ENCODE peak calls at places on chromosome 12, in four cellular contexts. One of them, this sample, is unnamed.

GRCh38 chr12:87812711-87813110 is 216.5 kb downstream of the C12orf50 start:
- DNase-seq in IMR-90: no peak
- DNase-seq in mesenchymal stem cell: no peak
- DNase-seq in H9: no peak
- DNase-seq in this sample: no peak

GRCh38 chr12:110431957-110432587 is 18.1 kb downstream of the ARPC3 start:
- DNase-seq in H9: no peak
- DNase-seq in mesenchymal stem cell: no peak
- DNase-seq in IMR-90: no peak
- DNase-seq in this sample: no peak

GRCh38 chr12:53532026-53532425 is 24.7 kb upstream of the NPFF start:
- DNase-seq in IMR-90: no peak
- DNase-seq in mesenchymal stem cell: no peak
- DNase-seq in H9: no peak
- DNase-seq in this sample: no peak

GRCh38 chr12:66107451-66107915 is 23.1 kb downstream of the LLPH start:
- DNase-seq in IMR-90: peak; percentile 94
- DNase-seq in H9: peak; percentile 74
- DNase-seq in mesenchymal stem cell: peak; percentile 92
- DNase-seq in this sample: peak; percentile 92

GRCh38 chr12:114405449-114406271 is at the start of gene TBX5:
- DNase-seq in H9: peak; percentile 67
- DNase-seq in mesenchymal stem cell: no peak
- DNase-seq in IMR-90: peak; percentile 93
- DNase-seq in this sample: peak; percentile 42

GRCh38 chr12:31226639-31227038 is 99.3 kb downstream of the SINHCAF start:
- DNase-seq in H9: no peak
- DNase-seq in IMR-90: no peak
- DNase-seq in mesenchymal stem cell: no peak
- DNase-seq in this sample: no peak

GRCh38 chr12:49264466-49264872 is 413 bp upstream of the TUBA1C start:
- DNase-seq in mesenchymal stem cell: no peak
- DNase-seq in H9: no peak
- DNase-seq in IMR-90: no peak
- DNase-seq in this sample: no peak

GRCh38 chr12:49809369-49810158 is 18.6 kb downstream of the NCKAP5L start:
- DNase-seq in H9: no peak
- DNase-seq in IMR-90: no peak
- DNase-seq in mesenchymal stem cell: peak; percentile 53
- DNase-seq in this sample: peak; percentile 54

GRCh38 chr12:67589078-67589477 is 59.5 kb upstream of the DYRK2 start:
- DNase-seq in IMR-90: no peak
- DNase-seq in H9: no peak
- DNase-seq in mesenchymal stem cell: no peak
- DNase-seq in this sample: no peak

GRCh38 chr12:71636704-71637115 is 26.9 kb downstream of the ZFC3H1 start:
- DNase-seq in IMR-90: peak; percentile 72
- DNase-seq in H9: no peak
- DNase-seq in mesenchymal stem cell: peak; percentile 77
- DNase-seq in this sample: peak; percentile 55

GRCh38 chr12:118983147-118983824 is 1.9 kb downstream of the SRRM4 start:
- DNase-seq in IMR-90: no peak
- DNase-seq in mesenchymal stem cell: no peak
- DNase-seq in H9: peak; percentile 16
- DNase-seq in this sample: no peak

GRCh38 chr12:11497995-11498394 is 102.6 kb upstream of the PRB2 start:
- DNase-seq in H9: no peak
- DNase-seq in IMR-90: no peak
- DNase-seq in mesenchymal stem cell: no peak
- DNase-seq in this sample: no peak

GRCh38 chr12:109153711-109154434 is 37.5 kb downstream of the ACACB start:
- DNase-seq in H9: peak; percentile 57
- DNase-seq in mesenchymal stem cell: no peak
- DNase-seq in IMR-90: no peak
- DNase-seq in this sample: peak; percentile 3
- H3K23ac ChIP-seq in H9: no peak overlapping the region
- H3K23ac ChIP-seq in mesenchymal stem cell: no peak overlapping the region
- H3K23ac ChIP-seq in IMR-90: peak overlapping the region; percentile 45
- H3K23ac ChIP-seq in this sample: no peak overlapping the region

GRCh38 chr12:100717733-100718067 is 76.9 kb upstream of the ANO4 start:
- DNase-seq in H9: no peak
- DNase-seq in mesenchymal stem cell: peak; percentile 43
- DNase-seq in IMR-90: no peak
- DNase-seq in this sample: no peak

GRCh38 chr12:100716658-100716948 is 78.0 kb upstream of the ANO4 start:
- DNase-seq in IMR-90: no peak
- DNase-seq in mesenchymal stem cell: peak; percentile 38
- DNase-seq in H9: peak; percentile 65
- DNase-seq in this sample: peak; percentile 44

GRCh38 chr12:100715976-100716657 is 78.5 kb upstream of the ANO4 start:
- DNase-seq in IMR-90: no peak
- DNase-seq in H9: peak; percentile 78
- DNase-seq in mesenchymal stem cell: no peak
- DNase-seq in this sample: no peak

GRCh38 chr12:100718212-100718611 is 76.4 kb upstream of the ANO4 start:
- DNase-seq in IMR-90: no peak
- DNase-seq in mesenchymal stem cell: peak; percentile 64
- DNase-seq in H9: no peak
- DNase-seq in this sample: no peak

DNA sequence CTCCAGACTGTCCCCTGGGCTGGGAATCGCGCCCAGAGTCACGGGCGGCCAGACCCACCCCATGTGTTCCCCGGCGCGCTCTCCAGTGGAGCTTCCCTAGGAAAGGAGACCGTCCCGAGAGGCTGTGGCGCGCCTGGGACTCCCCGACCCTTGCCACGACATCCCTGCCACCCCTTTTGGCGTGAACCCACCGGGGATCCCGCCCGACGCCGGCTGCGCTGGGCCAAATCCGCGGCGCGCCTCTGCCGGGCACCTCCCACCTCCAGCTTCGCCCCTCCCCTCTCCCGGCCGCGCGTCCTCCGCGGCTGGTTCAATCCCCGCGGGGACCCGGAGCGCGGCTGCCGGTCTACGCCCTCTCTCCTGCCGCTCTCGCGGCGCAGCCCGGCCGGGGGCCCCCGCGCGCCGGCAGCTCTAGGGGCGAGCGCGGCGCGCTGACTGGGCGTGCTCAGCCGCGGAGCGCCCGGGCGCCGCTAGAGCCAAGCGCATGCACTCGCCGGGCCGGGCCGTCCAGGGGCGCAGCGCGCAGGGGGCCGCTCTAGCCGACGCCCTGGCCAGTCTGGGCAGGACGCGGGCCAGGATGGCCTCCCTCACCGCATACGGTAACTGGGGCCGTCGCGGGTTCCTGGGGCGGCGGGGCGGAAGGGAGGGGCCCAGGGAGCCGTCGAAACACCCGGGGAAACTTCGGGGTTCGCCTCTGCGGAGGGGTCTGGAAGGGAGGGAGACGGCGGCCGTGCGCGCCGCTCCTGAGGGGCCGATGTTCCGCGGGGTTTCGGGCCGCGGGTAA is 77.4 kb upstream of the ANO4 start:
- DNase-seq in IMR-90: no peak
- DNase-seq in mesenchymal stem cell: peak; percentile 52
- DNase-seq in H9: peak; percentile 64
- DNase-seq in this sample: peak; percentile 43
- H3K27me3 ChIP-seq in IMR-90: peaks cover 28% of the 10 kb centered on the region
- H3K27me3 ChIP-seq in mesenchymal stem cell: peaks cover 45% of the 10 kb centered on the region
- H3K27me3 ChIP-seq in H9: peaks cover 14% of the 10 kb centered on the region
- H3K27me3 ChIP-seq in this sample: peaks cover 19% of the 10 kb centered on the region

GRCh38 chr12:89709157-89709993 is 737 bp upstream of the ATP2B1 start:
- DNase-seq in H9: peak; percentile 99
- DNase-seq in IMR-90: peak; percentile 99
- DNase-seq in mesenchymal stem cell: peak; percentile 99
- DNase-seq in this sample: peak; percentile 98

GRCh38 chr12:89707992-89708792 is 446 bp downstream of the ATP2B1 start:
- DNase-seq in mesenchymal stem cell: peak; percentile 30
- DNase-seq in H9: peak; percentile 46
- DNase-seq in IMR-90: peak; percentile 17
- DNase-seq in this sample: no peak

GRCh38 chr12:89708793-89709156 is at the start of gene ATP2B1:
- DNase-seq in mesenchymal stem cell: peak; percentile 88
- DNase-seq in IMR-90: peak; percentile 83
- DNase-seq in H9: peak; percentile 85
- DNase-seq in this sample: peak; percentile 76

GRCh38 chr12:89710873-89711179 is 2.2 kb upstream of the ATP2B1 start:
- DNase-seq in IMR-90: no peak
- DNase-seq in mesenchymal stem cell: no peak
- DNase-seq in H9: no peak
- DNase-seq in this sample: no peak

GRCh38 chr12:89709994-89710872 is 1.6 kb upstream of the ATP2B1 start:
- DNase-seq in IMR-90: peak; percentile 54
- DNase-seq in H9: peak; percentile 74
- DNase-seq in mesenchymal stem cell: no peak
- DNase-seq in this sample: no peak
- H3K23ac ChIP-seq in IMR-90: peak overlapping the region; percentile 72
- H3K23ac ChIP-seq in H9: no peak overlapping the region
- H3K23ac ChIP-seq in mesenchymal stem cell: peak overlapping the region; percentile 99
- H3K23ac ChIP-seq in this sample: peak overlapping the region; percentile 92

DNA sequence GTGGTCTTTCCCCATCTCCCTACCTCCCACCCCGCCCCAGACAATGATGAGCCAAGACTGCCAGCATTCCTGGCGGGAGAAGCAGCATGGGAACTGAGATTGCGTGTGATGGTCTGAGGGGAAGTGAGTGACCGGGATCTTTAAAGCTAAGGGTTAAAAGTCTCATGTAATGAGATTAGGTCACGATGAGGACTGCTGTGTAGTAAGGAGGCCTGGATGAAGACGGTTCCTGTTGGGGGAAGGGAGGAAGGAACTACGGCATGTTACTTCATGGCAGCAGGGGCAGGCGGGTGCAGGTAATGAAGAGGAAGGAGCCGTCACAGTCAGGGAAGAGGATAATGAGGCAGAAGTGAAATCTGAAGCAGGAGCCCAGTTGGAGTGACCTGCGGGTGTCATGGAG is 243.3 kb upstream of the FKBP4 start:
- DNase-seq in IMR-90: no peak
- DNase-seq in mesenchymal stem cell: no peak
- DNase-seq in H9: no peak
- DNase-seq in this sample: no peak
- H3K27me3 ChIP-seq in IMR-90: no peaks in the 10 kb centered on the region
- H3K27me3 ChIP-seq in mesenchymal stem cell: no peaks in the 10 kb centered on the region
- H3K27me3 ChIP-seq in H9: no peaks in the 10 kb centered on the region
- H3K27me3 ChIP-seq in this sample: no peaks in the 10 kb centered on the region